ENCODE peak calls at places on chromosomes 3 and 15, in five cellular contexts. W is A549; F is CD4-positive, alpha-beta T cell; C is lower lobe of right lung; R is fibroblast of the aortic adventitia. U is an unnamed sample.

GRCh38 chr3:116579843-116580242 is 129.7 kb upstream of the TUSC7 start:
- DNase-seq in F (no peak), W (no peak), C (no peak), R (no peak), U (no peak)

GRCh38 chr3:8052599-8053185 is 448.9 kb upstream of the LMCD1 start:
- DNase-seq in F (no peak), R (no peak), W (no peak), C (no peak), U (no peak)

GRCh38 chr3:99927651-99928390 is 110.2 kb downstream of the CMSS1 start:
- DNase-seq in C (no peak), W (no peak), R (no peak), F (no peak), U (no peak)

GRCh38 chr3:126402666-126403302 is 8.1 kb downstream of the CFAP100 start:
- DNase-seq in C (no peak), R (no peak), F (no peak), W (no peak), U (no peak)

GRCh38 chr15:73323374-73323955 is 45.3 kb downstream of the HCN4 start:
- DNase-seq in C (no peak), F (no peak), W (no peak), R (no peak), U (no peak)

GRCh38 chr3:160577551-160578195 is 12.3 kb upstream of the KPNA4 start:
- DNase-seq in R (peak), C (no peak), F (no peak), W (no peak), U (no peak)

GRCh38 chr3:194267744-194268658 is 83.1 kb downstream of the CPN2 start:
- DNase-seq in R (peak), W (no peak), F (no peak), C (peak), U (no peak)

GRCh38 chr3:66789584-66790237 is 208.4 kb upstream of the KBTBD8 start:
- DNase-seq in F (no peak), W (no peak), R (no peak), C (no peak), U (no peak)

GRCh38 chr15:89820651-89821611 is 6.3 kb upstream of the ANPEP start:
- DNase-seq in W (peak), R (peak), F (no peak), C (peak), U (no peak)

GRCh38 chr15:47429376-47429775 is 287.9 kb upstream of the SEMA6D start:
- DNase-seq in W (no peak), C (no peak), R (peak), F (no peak), U (no peak)

GRCh38 chr3:71163216-71163918 is 420.2 kb downstream of the FOXP1 start:
- DNase-seq in C (no peak), R (peak), W (no peak), F (no peak), U (no peak)

GRCh38 chr15:76994971-76995945 is at the start of gene PSTPIP1:
- DNase-seq in C (peak), F (peak), W (no peak), R (peak), U (no peak)

GRCh38 chr3:143081844-143082778 is 37.5 kb upstream of the CHST2 start:
- DNase-seq in F (no peak), W (no peak), R (no peak), C (no peak), U (no peak)

GRCh38 chr3:171317133-171317532 is 143.1 kb downstream of the TNIK start:
- DNase-seq in F (no peak), C (no peak), R (no peak), W (no peak), U (no peak)

GRCh38 chr3:13125092-13126015 is 52.1 kb upstream of the IQSEC1 start:
- DNase-seq in F (no peak), W (no peak), C (peak), R (no peak), U (no peak)

GRCh38 chr3:69137412-69137811 is 15.0 kb upstream of the LMOD3 start:
- DNase-seq in C (no peak), W (no peak), R (no peak), F (no peak), U (no peak)

GRCh38 chr15:74793135-74794028 is 11.5 kb downstream of the CSK start:
- DNase-seq in F (peak), W (no peak), C (no peak), R (no peak), U (no peak)

GRCh38 chr3:197718904-197719303 is 17.8 kb downstream of the RUBCN start:
- DNase-seq in F (no peak), W (peak), R (peak), C (no peak), U (no peak)

GRCh38 chr3:11705049-11705448 is 61.3 kb upstream of the VGLL4 start:
- DNase-seq in F (no peak), R (peak), W (no peak), C (no peak), U (no peak)

GRCh38 chr3:171850324-171850697 is 7.2 kb downstream of the TMEM212 start:
- DNase-seq in F (no peak), C (no peak), R (peak), W (no peak), U (no peak)

GRCh38 chr3:150251187-150251592 is 156.9 kb upstream of the TSC22D2 start:
- DNase-seq in W (no peak), C (no peak), F (no peak), R (no peak), U (no peak)

GRCh38 chr3:44321335-44321734 is 17.2 kb upstream of the TCAIM start:
- DNase-seq in R (no peak), F (no peak), W (no peak), C (no peak), U (no peak)

GRCh38 chr15:101675796-101676582 is 23.8 kb upstream of the TM2D3 start:
- DNase-seq in F (no peak), W (peak), R (peak), C (no peak), U (no peak)

GRCh38 chr15:74376825-74377581 is 9.6 kb upstream of the CYP11A1 start:
- DNase-seq in C (no peak), W (no peak), F (no peak), R (no peak), U (no peak)

GRCh38 chr15:51132384-51133139 is 37.9 kb upstream of the TNFAIP8L3 start:
- DNase-seq in F (no peak), C (no peak), W (peak), R (peak), U (no peak)

GRCh38 chr15:54374184-54374947 is 396.1 kb downstream of the UNC13C start:
- DNase-seq in F (no peak), R (no peak), W (no peak), C (no peak), U (no peak)

GRCh38 chr15:55742927-55743614 is at the start of gene PRTG:
- DNase-seq in W (peak), R (peak), C (peak), F (no peak), U (peak)

GRCh38 chr3:168539909-168540308 is 444.2 kb upstream of the GOLIM4 start:
- DNase-seq in F (no peak), C (no peak), R (no peak), W (no peak), U (no peak)

GRCh38 chr3:185647880-185648210 is 61.8 kb downstream of the SENP2 start:
- DNase-seq in C (no peak), W (no peak), R (no peak), F (no peak), U (no peak)

GRCh38 chr3:120274739-120275167 is 10.3 kb downstream of the GPR156 start:
- DNase-seq in W (no peak), R (peak), C (no peak), F (no peak), U (no peak)

DNA sequence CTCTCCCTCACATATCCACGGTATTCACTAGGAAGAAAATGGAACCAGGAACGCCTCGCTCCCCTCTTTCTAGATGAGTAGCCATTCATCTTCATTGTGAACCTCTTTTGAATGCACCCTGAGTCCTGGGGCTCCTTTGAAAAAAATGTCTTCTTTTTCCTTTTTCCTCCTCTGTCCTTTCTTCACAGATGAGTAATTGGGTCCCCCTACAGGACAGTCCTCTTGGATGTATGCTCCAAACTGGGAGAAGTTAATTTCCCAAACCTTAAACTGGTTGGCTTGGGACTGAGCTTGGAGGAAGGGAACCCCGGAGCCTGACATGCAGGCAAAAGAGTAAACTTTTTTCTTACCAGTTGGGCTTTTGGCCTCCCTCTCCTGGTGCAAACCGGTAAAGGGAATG is 108.8 kb downstream of the DPH6 start:
- DNase-seq in W (no peak), C (no peak), R (no peak), F (no peak), U (no peak)
- TF ChIP-seq CTCF in W (no peak), C (no peak), R (peak), F (no peak), U (no peak)

GRCh38 chr3:30084304-30084703 is 522.1 kb upstream of the TGFBR2 start:
- DNase-seq in F (no peak), C (no peak), R (no peak), W (no peak), U (no peak)
- TF ChIP-seq CTCF in F (no peak), C (no peak), R (no peak), W (no peak), U (no peak)

GRCh38 chr15:63473999-63474809 is 30.2 kb upstream of the USP3 start:
- DNase-seq in W (no peak), F (no peak), R (peak), C (no peak), U (no peak)
- TF ChIP-seq CTCF in W (no peak), F (no peak), R (no peak), C (no peak), U (no peak)

GRCh38 chr3:55720614-55721013 is 233.5 kb upstream of the WNT5A start:
- DNase-seq in C (no peak), W (peak), R (peak), F (no peak), U (no peak)
- TF ChIP-seq CTCF in C (no peak), W (no peak), R (peak), F (no peak), U (no peak)

GRCh38 chr15:94135748-94136147 is 95.6 kb upstream of the MCTP2 start:
- DNase-seq in F (no peak), C (no peak), R (no peak), W (no peak), U (no peak)
- TF ChIP-seq CTCF in F (no peak), C (no peak), R (peak), W (no peak), U (no peak)

DNA sequence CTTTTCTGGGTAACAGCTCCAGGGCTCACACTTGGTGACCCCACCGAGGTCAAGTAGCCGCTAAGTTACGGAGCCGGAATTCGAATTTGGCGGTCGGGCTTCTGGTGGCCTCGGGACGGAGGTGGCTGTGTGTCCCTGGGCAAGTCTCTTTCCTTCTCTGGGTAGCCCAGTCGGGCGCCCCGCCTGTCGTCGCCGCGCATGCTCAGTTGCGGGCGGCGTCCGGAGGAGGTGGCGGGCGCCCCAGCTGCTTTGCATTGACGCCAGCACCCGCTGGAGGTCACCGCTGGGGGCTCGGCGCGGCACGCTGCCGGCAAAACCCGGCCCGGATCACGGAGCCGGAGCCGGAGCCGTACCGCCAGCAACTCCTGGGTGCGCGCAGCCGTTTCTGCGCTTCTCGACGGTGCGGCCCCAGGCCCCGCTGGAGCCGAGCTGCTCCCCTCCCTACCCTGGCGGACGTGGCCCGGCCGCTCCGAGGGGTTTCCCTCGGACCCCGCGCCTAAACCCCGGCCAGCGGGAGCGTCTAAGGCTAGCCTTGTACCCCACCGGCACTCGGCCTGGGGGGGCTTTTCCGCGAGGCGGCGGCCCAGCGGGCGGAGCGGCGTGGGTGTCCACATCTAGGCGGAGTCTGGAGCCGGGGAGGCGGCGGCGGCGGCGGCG is 474 bp upstream of the PDE8A start:
- DNase-seq in R (peak), F (peak), C (peak), W (peak), U (peak)
- TF ChIP-seq CTCF in R (peak), F (peak), C (peak), W (peak), U (peak)

GRCh38 chr3:129619726-129620162 is 13.3 kb upstream of the PLXND1 start:
- DNase-seq in F (no peak), C (peak), R (no peak), W (no peak), U (no peak)
- TF ChIP-seq CTCF in F (no peak), C (no peak), R (no peak), W (no peak), U (no peak)

U was measured in mesothelial cell of epicardium.